ENCODE peak calls at places on chromosomes 3 and 15, in ten cellular contexts. W, V, L, E, X, I, U, N, P and Y are unnamed samples. For H3K4me1, the result is how much of the 10 kb centered on the place peaks cover.

GRCh38 chr3:191352014-191352413 is 21.7 kb upstream of the UTS2B start:
- DNase-seq in L (no peak), V (no peak), E (no peak), N (no peak), I (no peak), X (no peak), U (no peak), P (no peak), W (peak), Y (no peak)

GRCh38 chr3:14347110-14347509 is 55.3 kb upstream of the SLC6A6 start:
- DNase-seq in W (no peak), V (no peak), E (no peak), P (no peak), N (no peak), X (no peak), L (no peak), I (no peak), U (no peak), Y (no peak)

GRCh38 chr3:150293401-150294001 is 114.6 kb upstream of the TSC22D2 start:
- DNase-seq in P (no peak), L (no peak), N (no peak), W (no peak), I (no peak), V (no peak), X (no peak), E (no peak), U (no peak), Y (no peak)

GRCh38 chr3:139320551-139321309 is 23.1 kb upstream of the MRPS22 start:
- DNase-seq in E (no peak), U (no peak), I (no peak), N (no peak), V (no peak), X (no peak), L (no peak), W (no peak), P (no peak), Y (no peak)

GRCh38 chr15:24039683-24040082 is 352.6 kb upstream of the NDN start:
- DNase-seq in P (no peak), I (no peak), W (no peak), U (no peak), V (no peak), N (no peak), E (no peak), L (no peak), X (no peak), Y (no peak)

GRCh38 chr15:48643776-48644497 is 1.6 kb downstream of the FBN1 start:
- DNase-seq in E (no peak), N (no peak), V (no peak), X (no peak), P (no peak), U (no peak), L (no peak), W (peak), I (no peak), Y (no peak)

GRCh38 chr15:69666921-69667811 is 214.5 kb downstream of the RPLP1 start:
- DNase-seq in I (no peak), U (no peak), W (no peak), P (peak), N (peak), L (no peak), E (no peak), X (no peak), V (no peak), Y (no peak)

GRCh38 chr3:151086484-151087456 is 1.3 kb downstream of the MED12L start:
- DNase-seq in I (peak), P (peak), W (peak), U (peak), V (peak), N (peak), L (peak), E (peak), X (peak), Y (peak)

GRCh38 chr15:100833432-100834389 is 45.9 kb upstream of the ALDH1A3 start:
- DNase-seq in V (no peak), E (no peak), L (no peak), I (no peak), N (peak), U (no peak), P (no peak), X (no peak), W (no peak), Y (no peak)

GRCh38 chr3:23587513-23587912 is 218.2 kb upstream of the UBE2E1 start:
- DNase-seq in I (no peak), P (no peak), N (no peak), W (no peak), U (no peak), V (no peak), L (no peak), E (no peak), X (no peak), Y (no peak)

GRCh38 chr3:123733805-123734526 is 149.1 kb upstream of the HACD2 start:
- DNase-seq in V (no peak), I (no peak), U (no peak), W (no peak), N (no peak), E (no peak), X (no peak), L (no peak), P (no peak), Y (no peak)

GRCh38 chr15:55588070-55588817 is at the start of gene PYGO1:
- DNase-seq in L (no peak), P (peak), X (peak), V (peak), N (peak), I (no peak), U (peak), E (peak), W (peak), Y (peak)

GRCh38 chr15:83869329-83869728 is 215.4 kb downstream of the ADAMTSL3 start:
- DNase-seq in L (no peak), W (no peak), V (no peak), N (no peak), X (no peak), P (no peak), U (no peak), E (no peak), I (no peak), Y (no peak)

GRCh38 chr3:105354429-105354828 is 12.3 kb upstream of the ALCAM start:
- DNase-seq in P (no peak), V (no peak), L (no peak), X (no peak), N (no peak), W (no peak), I (no peak), U (no peak), E (no peak), Y (no peak)

GRCh38 chr3:30766522-30766921 is 127.9 kb downstream of the GADL1 start:
- DNase-seq in I (no peak), N (no peak), L (no peak), W (no peak), V (no peak), X (no peak), P (no peak), E (no peak), U (no peak), Y (no peak)

GRCh38 chr15:52094811-52095584 is 17.6 kb downstream of the BCL2L10 start:
- DNase-seq in W (no peak), U (no peak), L (no peak), V (no peak), P (no peak), E (no peak), N (no peak), I (no peak), X (no peak), Y (peak)

GRCh38 chr15:71440479-71441071 is 325.3 kb downstream of the THSD4 start:
- DNase-seq in E (no peak), N (no peak), I (no peak), X (no peak), W (peak), V (no peak), L (no peak), P (no peak), U (peak), Y (no peak)

GRCh38 chr3:97138914-97139541 is 324.6 kb downstream of the EPHA6 start:
- DNase-seq in U (peak), P (no peak), W (no peak), I (no peak), E (peak), V (no peak), L (no peak), N (no peak), X (no peak), Y (no peak)

GRCh38 chr3:136207741-136208140 is 11.6 kb upstream of the MSL2 start:
- DNase-seq in U (no peak), V (no peak), L (no peak), W (no peak), I (no peak), X (no peak), N (no peak), E (no peak), P (no peak), Y (no peak)

GRCh38 chr3:52070724-52071621 is 14.6 kb upstream of the DUSP7 start:
- DNase-seq in W (peak), N (peak), U (no peak), P (no peak), I (no peak), L (no peak), E (peak), X (no peak), V (no peak), Y (peak)

GRCh38 chr3:162103808-162104207 is 607.2 kb downstream of the OTOL1 start:
- DNase-seq in W (no peak), P (no peak), N (no peak), E (no peak), V (no peak), L (no peak), U (no peak), X (no peak), I (no peak), Y (no peak)

GRCh38 chr15:32982001-32982400 is 212.5 kb downstream of the FMN1 start:
- DNase-seq in P (no peak), V (no peak), W (no peak), I (no peak), E (no peak), U (no peak), L (no peak), N (no peak), X (no peak), Y (no peak)

GRCh38 chr15:32908135-32908801 is 190.5 kb downstream of the GREM1 start:
- DNase-seq in E (no peak), U (no peak), I (no peak), P (peak), X (no peak), L (no peak), V (no peak), N (no peak), W (peak), Y (no peak)

GRCh38 chr15:66293419-66294156 is at the start of gene DIS3L:
- DNase-seq in W (peak), N (peak), E (peak), I (no peak), U (peak), V (peak), X (peak), P (peak), L (no peak), Y (peak)

GRCh38 chr3:119294889-119295769 is 946 bp downstream of the ARHGAP31 start:
- DNase-seq in W (peak), X (no peak), N (peak), U (no peak), E (peak), L (no peak), P (peak), I (no peak), V (peak), Y (peak)

GRCh38 chr15:50865515-50866370 is 42.7 kb upstream of the AP4E1 start:
- DNase-seq in U (no peak), P (no peak), X (no peak), W (no peak), I (no peak), L (no peak), N (no peak), V (no peak), E (no peak), Y (no peak)

GRCh38 chr3:123719785-123720531 is 135.1 kb upstream of the HACD2 start:
- DNase-seq in X (no peak), V (peak), I (no peak), U (no peak), E (peak), P (peak), W (no peak), L (peak), N (no peak), Y (peak)

GRCh38 chr3:53129344-53129743 is 891 bp downstream of the RFT1 start:
- DNase-seq in P (no peak), N (no peak), E (no peak), L (no peak), X (no peak), V (no peak), I (no peak), U (peak), W (no peak), Y (no peak)

GRCh38 chr3:106560451-106560966 is 691.7 kb upstream of the CBLB start:
- DNase-seq in E (no peak), P (no peak), N (no peak), W (peak), X (no peak), V (no peak), U (no peak), I (no peak), L (no peak), Y (no peak)

GRCh38 chr3:48563382-48563918 is at the start of gene UCN2:
- DNase-seq in L (no peak), P (no peak), X (no peak), E (no peak), V (no peak), N (no peak), W (no peak), I (no peak), U (no peak), Y (no peak)

GRCh38 chr3:46946856-46947544 is 29.5 kb downstream of the CCDC12 start:
- DNase-seq in U (peak), I (no peak), E (no peak), N (peak), X (peak), P (peak), V (no peak), L (no peak), W (peak), Y (no peak)

GRCh38 chr3:36399933-36400332 is 19.6 kb downstream of the STAC start:
- DNase-seq in N (no peak), L (no peak), I (no peak), X (no peak), U (no peak), V (no peak), P (no peak), E (no peak), W (no peak), Y (no peak)

GRCh38 chr3:46995901-46996562 is 16.6 kb downstream of the NBEAL2 start:
- DNase-seq in V (no peak), P (no peak), W (no peak), I (no peak), U (no peak), L (no peak), X (no peak), E (no peak), N (no peak), Y (no peak)

GRCh38 chr3:8712871-8713360 is 20.7 kb upstream of the CAV3 start:
- DNase-seq in N (no peak), V (no peak), E (no peak), L (no peak), W (no peak), P (no peak), I (no peak), U (no peak), X (no peak), Y (no peak)

GRCh38 chr3:125107861-125108567 is 52.2 kb upstream of the HEG1 start:
- DNase-seq in P (no peak), V (no peak), E (no peak), I (no peak), N (no peak), L (no peak), U (no peak), W (peak), X (no peak), Y (no peak)

GRCh38 chr3:181403876-181404660 is 307.7 kb upstream of the SOX2 start:
- DNase-seq in I (no peak), L (no peak), X (no peak), U (no peak), W (no peak), N (no peak), P (no peak), E (no peak), V (no peak), Y (no peak)

GRCh38 chr3:65035231-65035630 is 347.4 kb upstream of the ADAMTS9 start:
- DNase-seq in W (no peak), I (no peak), E (no peak), V (no peak), P (no peak), U (no peak), N (no peak), X (no peak), L (no peak), Y (no peak)

GRCh38 chr15:72365844-72366243 is 10.0 kb downstream of the HEXA start:
- DNase-seq in W (no peak), L (no peak), I (no peak), X (no peak), E (no peak), V (no peak), P (peak), N (peak), U (no peak), Y (no peak)

GRCh38 chr15:88911766-88912118 is 1.4 kb downstream of the MFGE8 start:
- DNase-seq in U (peak), P (no peak), I (no peak), L (no peak), N (no peak), X (no peak), V (no peak), E (peak), W (no peak), Y (no peak)

GRCh38 chr3:78633626-78634025 is 1134.2 kb downstream of the ROBO1 start:
- DNase-seq in U (no peak), W (no peak), P (no peak), L (no peak), I (no peak), N (no peak), E (no peak), V (no peak), X (no peak), Y (no peak)

DNA sequence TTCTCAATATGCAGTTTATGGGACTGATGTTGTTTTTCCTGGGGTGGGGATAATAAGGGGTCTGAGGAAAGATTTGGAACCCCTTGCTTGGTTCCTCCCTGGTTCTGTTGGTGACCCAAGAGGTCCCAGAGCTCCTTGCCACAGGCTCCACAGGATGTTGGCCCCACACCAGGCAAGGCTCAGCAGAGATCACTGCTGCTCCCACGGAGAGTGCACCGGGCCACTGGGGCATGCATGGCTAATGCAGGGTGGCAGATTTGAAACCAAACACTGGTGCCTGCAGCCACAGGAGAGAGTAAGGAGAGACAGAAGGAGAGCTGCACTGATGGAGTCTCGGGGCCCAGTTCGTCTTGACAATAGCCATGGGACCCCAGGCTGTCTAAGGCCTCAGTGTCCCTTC is 2.5 kb downstream of the FAM107A start:
- DNase-seq in N (no peak), I (no peak), V (no peak), W (no peak), E (no peak), P (no peak), L (no peak), U (no peak), X (no peak), Y (no peak)
- H3K27ac ChIP-seq in N (no peak), I (peak), V (no peak), W (no peak), E (peak), P (peak), L (no peak), U (no peak), X (peak), Y (no peak)

DNA sequence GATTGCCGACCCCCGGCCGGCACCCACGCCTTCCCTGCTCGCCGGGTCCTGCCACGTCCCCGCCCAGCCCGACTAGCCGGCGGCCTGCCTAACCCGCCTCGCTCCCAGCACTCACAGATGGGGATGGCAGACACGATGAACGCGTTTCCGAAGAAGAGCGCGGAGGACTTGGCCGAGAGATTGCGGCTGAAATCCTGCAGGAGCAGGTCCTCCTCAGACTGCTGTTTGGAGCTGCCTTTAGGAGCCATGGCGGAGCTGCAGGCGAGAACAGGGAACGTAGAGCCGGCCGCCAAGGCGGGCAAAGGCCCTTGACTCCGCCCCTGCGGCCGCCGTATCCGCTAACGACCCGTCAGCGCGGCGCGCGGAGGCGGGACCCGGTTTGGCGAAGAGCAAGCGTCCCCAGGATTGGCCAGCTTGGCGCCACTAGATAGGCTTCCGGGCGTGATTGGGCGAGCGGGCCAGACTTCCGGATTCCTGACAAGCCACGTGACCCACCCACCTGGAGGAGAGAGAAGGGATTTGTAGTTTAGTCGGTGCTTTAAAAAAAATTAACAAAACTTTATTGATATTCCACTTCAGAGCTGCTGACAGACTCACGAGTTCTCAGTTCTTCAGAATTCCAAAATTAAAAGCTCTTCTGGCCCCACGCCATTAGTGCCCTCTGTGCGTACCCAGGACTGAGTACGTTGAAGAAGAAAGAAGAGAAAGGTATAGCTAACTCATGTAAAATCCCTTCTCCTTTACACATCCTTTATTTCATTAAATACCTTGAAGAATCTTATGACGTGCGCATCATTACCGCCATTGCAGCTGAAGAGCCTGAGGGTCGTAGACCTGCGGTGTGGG is at the start of gene SSR3:
- DNase-seq in W (peak), E (peak), P (peak), I (peak), N (peak), V (peak), U (peak), L (peak), X (peak), Y (peak)
- TF ChIP-seq POLR2A in W (peak), E (peak), P (peak), I (peak), N (peak), V (peak), U (peak), L (peak), X (no peak), Y (peak)

GRCh38 chr3:71754610-71755253 is 1.1 kb downstream of the GPR27 start:
- DNase-seq in U (no peak), L (no peak), X (no peak), E (no peak), P (no peak), N (no peak), W (no peak), I (no peak), V (no peak), Y (no peak)
- H3K4me1 ChIP-seq in U (under half), L (under half), X (under half), E (under half), P (under half), N (under half), W (under half), I (under half), V (under half), Y (under half)

GRCh38 chr15:85354432-85354831 is 26.0 kb upstream of the AKAP13 start:
- DNase-seq in U (no peak), V (no peak), P (no peak), I (no peak), X (no peak), L (no peak), E (no peak), W (peak), N (no peak), Y (no peak)
- H3K27ac ChIP-seq in U (no peak), V (no peak), P (no peak), I (no peak), X (no peak), L (no peak), E (no peak), W (no peak), N (no peak), Y (no peak)

DNA sequence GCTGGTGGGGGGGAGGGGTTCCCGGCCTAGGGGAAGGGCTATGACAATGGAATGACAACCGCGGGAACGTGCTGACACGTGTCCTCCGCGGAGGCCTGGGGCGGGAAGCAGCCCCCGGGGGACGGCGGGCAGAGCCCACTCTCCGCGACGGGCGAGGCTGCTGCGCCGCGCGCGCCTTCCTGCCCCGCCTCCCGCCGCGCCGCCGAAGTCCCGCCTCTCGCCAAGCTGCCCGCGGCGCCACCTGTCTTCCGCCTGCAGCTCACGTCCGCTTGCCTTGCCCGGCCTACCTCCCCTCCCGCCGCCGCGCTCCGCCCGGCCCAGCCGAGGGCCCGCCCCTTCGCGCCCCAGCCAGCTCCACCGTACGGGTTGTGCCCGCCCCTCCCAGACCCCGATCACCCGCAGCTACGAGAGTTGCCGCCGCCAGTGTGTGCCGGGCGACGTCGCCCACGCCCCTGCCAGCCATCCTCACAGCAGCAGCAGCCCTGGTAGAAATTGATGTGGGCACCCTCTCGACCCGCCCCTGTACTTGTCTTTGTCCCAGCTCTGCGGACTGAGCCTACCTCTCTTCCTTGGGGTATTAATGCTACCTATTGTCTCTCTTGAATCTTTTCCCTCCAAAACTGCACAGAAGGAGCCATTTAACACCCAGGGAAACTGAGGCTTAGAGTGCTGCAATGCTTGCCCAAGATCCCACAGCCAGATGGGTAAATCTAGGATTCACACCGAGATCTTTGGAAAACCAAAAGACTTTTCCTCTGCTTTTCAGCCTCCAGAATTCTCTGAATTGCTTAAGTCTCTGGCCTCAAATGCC is at the start of gene PARP16:
- DNase-seq in U (peak), W (peak), L (peak), V (peak), N (peak), X (peak), E (peak), I (peak), P (peak), Y (peak)
- TF ChIP-seq POLR2A in U (peak), W (peak), L (peak), V (peak), N (peak), X (no peak), E (peak), I (peak), P (peak), Y (peak)